ENCODE peak calls at places on chromosomes 1 and 21, in five cellular contexts. Y is dorsolateral prefrontal cortex; R is omental fat pad; Q is astrocyte of the spinal cord; H is stimulated activated CD8-positive, alpha-beta memory T cell treated with anti-CD3 and anti-CD28 coated beads, Interleukin-15, amount 100 ng/mL, for 4 hours. U is an unnamed sample.

GRCh38 chr1:5815716-5816115 is 176.5 kb downstream of the NPHP4 start:
- DNase-seq in H (no peak), R (no peak), Q (no peak), Y (no peak), U (no peak)

GRCh38 chr1:175124842-175125241 is 57.2 kb downstream of the TNN start:
- DNase-seq in H (no peak), Q (no peak), R (no peak), Y (no peak), U (no peak)

GRCh38 chr1:152623203-152623844 is 421 bp upstream of the LCE3A start:
- DNase-seq in Q (no peak), H (no peak), Y (no peak), R (no peak), U (no peak)

GRCh38 chr1:86409416-86410021 is 13.4 kb upstream of the ODF2L start:
- DNase-seq in H (no peak), Q (no peak), Y (no peak), R (no peak), U (peak; percentile 81)

GRCh38 chr1:228085287-228085926 is 2.9 kb downstream of the ARF1 start:
- DNase-seq in R (no peak), Y (no peak), H (no peak), Q (peak; percentile 29), U (peak; percentile 64)

GRCh38 chr1:220803401-220804201 is 16.9 kb downstream of the MTARC1 start:
- DNase-seq in R (no peak), H (no peak), Y (no peak), Q (peak; percentile 42), U (no peak)

GRCh38 chr1:220818421-220819173 is 31.9 kb downstream of the MTARC1 start:
- DNase-seq in H (no peak), R (no peak), Q (peak; percentile 77), Y (no peak), U (no peak)

GRCh38 chr1:200888349-200888838 is 6.3 kb upstream of the INAVA start:
- DNase-seq in R (no peak), H (peak; percentile 48), Q (no peak), Y (no peak), U (no peak)

GRCh38 chr1:170067253-170067819 is 7.2 kb downstream of the KIFAP3 start:
- DNase-seq in Y (no peak), R (no peak), Q (no peak), H (no peak), U (no peak)

GRCh38 chr1:199029855-199030254 is 391.0 kb downstream of the PTPRC start:
- DNase-seq in H (no peak), Y (no peak), R (no peak), Q (peak; percentile 50), U (no peak)

GRCh38 chr1:35931424-35932157 is 686 bp downstream of the AGO3 start:
- DNase-seq in H (no peak), Y (no peak), Q (peak; percentile 13), R (no peak), U (peak; percentile 70)

GRCh38 chr21:26405735-26406361 is 167.2 kb downstream of the CYYR1 start:
- DNase-seq in R (no peak), Q (peak; percentile 85), H (no peak), Y (no peak), U (no peak)

GRCh38 chr1:37890378-37891014 is 31.1 kb upstream of the MTF1 start:
- DNase-seq in Q (peak; percentile 43), H (no peak), R (no peak), Y (no peak), U (no peak)

GRCh38 chr1:89360716-89361115 is 3.1 kb upstream of the GBP6 start:
- DNase-seq in Q (no peak), H (no peak), R (no peak), Y (no peak), U (no peak)

GRCh38 chr21:29155118-29155932 is 24.9 kb downstream of the MAP3K7CL start:
- DNase-seq in H (no peak), Y (peak; percentile 17), Q (peak; percentile 70), R (no peak), U (peak; percentile 71)

GRCh38 chr1:209368864-209369598 is 214.5 kb upstream of the CAMK1G start:
- DNase-seq in R (no peak), Q (peak; percentile 95), H (no peak), Y (peak; percentile 5), U (no peak)

GRCh38 chr1:66809736-66810326 is 8.8 kb upstream of the INSL5 start:
- DNase-seq in Y (no peak), R (no peak), H (no peak), Q (peak; percentile 62), U (no peak)

GRCh38 chr1:13892671-13893325 is 192.8 kb downstream of the PRDM2 start:
- DNase-seq in H (no peak), Y (peak; percentile 16), R (no peak), Q (no peak), U (no peak)

GRCh38 chr1:10696977-10697376 is 99.5 kb downstream of the CASZ1 start:
- DNase-seq in H (no peak), Y (no peak), R (no peak), Q (no peak), U (no peak)

GRCh38 chr1:3352084-3352951 is 102.1 kb upstream of the ARHGEF16 start:
- DNase-seq in R (no peak), Y (no peak), H (no peak), Q (peak; percentile 89), U (no peak)

GRCh38 chr1:162587347-162587746 is 25.8 kb downstream of the UAP1 start:
- DNase-seq in R (no peak), Y (no peak), H (no peak), Q (no peak), U (no peak)

GRCh38 chr1:179087665-179088064 is 5.8 kb downstream of the TOR3A start:
- DNase-seq in R (no peak), H (no peak), Q (peak; percentile 22), Y (no peak), U (no peak)

GRCh38 chr1:226722240-226722900 is 16.7 kb downstream of the ITPKB start:
- DNase-seq in H (no peak), Q (no peak), Y (no peak), R (no peak), U (no peak)

GRCh38 chr1:238123201-238123600 is 232.5 kb upstream of the ZP4 start:
- DNase-seq in Q (no peak), R (no peak), Y (no peak), H (no peak), U (no peak)

GRCh38 chr1:190168116-190168515 is 309.5 kb downstream of the BRINP3 start:
- DNase-seq in Y (no peak), Q (peak; percentile 86), H (no peak), R (no peak), U (no peak)

GRCh38 chr1:29576510-29576909 is 340.2 kb downstream of the PTPRU start:
- DNase-seq in H (no peak), Y (no peak), Q (no peak), R (no peak), U (no peak)

GRCh38 chr1:213914351-213914750 is 73.4 kb upstream of the PROX1 start:
- DNase-seq in Y (no peak), R (no peak), H (no peak), Q (no peak), U (no peak)

GRCh38 chr1:212981025-212981495 is 30.7 kb downstream of the VASH2 start:
- DNase-seq in H (no peak), R (no peak), Q (no peak), Y (no peak), U (no peak)

GRCh38 chr1:170271430-170271829 is 125.7 kb downstream of the NTMT2 start:
- DNase-seq in H (no peak), Q (no peak), R (no peak), Y (no peak), U (no peak)

GRCh38 chr1:4931486-4931885 is 277.1 kb downstream of the AJAP1 start:
- DNase-seq in Y (no peak), Q (no peak), H (no peak), R (no peak), U (no peak)

GRCh38 chr1:14915356-14916054 is 238.0 kb upstream of the TMEM51 start:
- DNase-seq in Q (peak; percentile 22), H (no peak), Y (peak; percentile 42), R (peak; percentile 61), U (no peak)